ENCODE peak calls at places on chromosomes 6 and 20, in six cellular contexts. O is GM23338, E is GM23248, B is PC-3, Z is PC-9, X is MM.1S. R is an unnamed sample. For H3F3A, the result is how much of the 10 kb centered on the place peaks cover.

GRCh38 chr6:82363368-82364086 is at the start of gene TPBG:
- DNase-seq in O (peak), E (peak), B (peak), Z (peak), X (peak), R (peak)

GRCh38 chr6:118611334-118611733 is 40.1 kb downstream of the CEP85L start:
- DNase-seq in O (no peak), E (no peak), B (no peak), Z (no peak), X (no peak), R (no peak)

GRCh38 chr6:16684195-16684689 is 77.0 kb downstream of the ATXN1 start:
- DNase-seq in O (no peak), E (no peak), B (peak), Z (peak), X (no peak), R (no peak)

GRCh38 chr6:36912583-36912982 is 26.8 kb downstream of the C6orf89 start:
- DNase-seq in O (no peak), E (peak), B (peak), Z (peak), X (peak), R (no peak)

GRCh38 chr20:58634121-58634817 is 16.8 kb upstream of the STX16 start:
- DNase-seq in O (no peak), E (no peak), B (no peak), Z (no peak), X (no peak), R (no peak)

GRCh38 chr6:34901930-34902329 is 12.9 kb downstream of the ANKS1A start:
- DNase-seq in O (no peak), E (peak), B (peak), Z (no peak), X (no peak), R (no peak)

GRCh38 chr20:2403291-2404052 is 22.8 kb downstream of the TGM6 start:
- DNase-seq in O (no peak), E (no peak), B (no peak), Z (no peak), X (no peak), R (no peak)

GRCh38 chr20:2296545-2297351 is 947 bp downstream of the TGM3 start:
- DNase-seq in O (peak), E (no peak), B (no peak), Z (no peak), X (no peak), R (no peak)

GRCh38 chr6:167565884-167566491 is 241.1 kb downstream of the TTLL2 start:
- DNase-seq in O (no peak), E (no peak), B (no peak), Z (no peak), X (no peak), R (peak)

GRCh38 chr6:139857143-139857542 is 482.7 kb upstream of the CITED2 start:
- DNase-seq in O (no peak), E (no peak), B (no peak), Z (no peak), X (no peak), R (no peak)

GRCh38 chr6:21305827-21306469 is 287.6 kb upstream of the SOX4 start:
- DNase-seq in O (no peak), E (peak), B (peak), Z (peak), X (no peak), R (no peak)

GRCh38 chr6:4853349-4853748 is 77.1 kb downstream of the CDYL start:
- DNase-seq in O (peak), E (peak), B (peak), Z (no peak), X (no peak), R (no peak)
- H3K4me2 ChIP-seq in O (no peak), E (no peak), B (peak), Z (no peak), X (no peak), R (no peak)

GRCh38 chr6:50831216-50831615 is 12.5 kb downstream of the TFAP2B start:
- DNase-seq in O (no peak), E (no peak), B (no peak), Z (no peak), X (no peak), R (peak)
- TF ChIP-seq EZH2 in O (peak), E (no peak), B (no peak), Z (no peak), X (no peak), R (peak)

DNA sequence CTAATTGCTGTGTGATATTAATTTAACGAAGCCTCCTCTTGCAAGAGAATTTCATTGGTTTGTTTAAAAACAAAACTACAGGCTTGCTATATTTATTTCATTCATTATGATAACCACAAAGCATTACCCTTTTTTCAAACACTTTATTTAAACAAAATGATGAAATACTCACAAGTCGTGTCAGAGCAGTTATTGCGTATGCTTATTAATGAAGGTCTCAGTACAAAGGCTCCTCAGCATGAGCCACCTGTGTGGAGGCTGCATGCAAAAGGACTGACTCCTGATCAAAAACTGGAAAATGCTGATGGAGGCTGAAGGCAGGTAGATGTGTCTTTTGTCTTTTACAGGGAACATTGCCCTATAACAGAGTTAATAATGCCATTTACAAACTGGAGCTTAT is 130.5 kb downstream of the CRYBG1 start:
- DNase-seq in O (no peak), E (no peak), B (no peak), Z (peak), X (no peak), R (no peak)
- H3F3A ChIP-seq in O (under half), E (under half), B (under half), Z (under half), X (under half), R (under half)

GRCh38 chr20:49701916-49702315 is 11.8 kb downstream of the B4GALT5 start:
- DNase-seq in O (no peak), E (no peak), B (no peak), Z (no peak), X (no peak), R (no peak)
- H3K4me2 ChIP-seq in O (no peak), E (peak), B (peak), Z (peak), X (no peak), R (no peak)

GRCh38 chr6:75149253-75149652 is 56.6 kb downstream of the COL12A1 start:
- DNase-seq in O (no peak), E (peak), B (no peak), Z (no peak), X (no peak), R (no peak)

GRCh38 chr6:75145976-75146375 is 59.9 kb downstream of the COL12A1 start:
- DNase-seq in O (peak), E (no peak), B (no peak), Z (no peak), X (no peak), R (peak)

GRCh38 chr6:75151013-75151412 is 54.8 kb downstream of the COL12A1 start:
- DNase-seq in O (no peak), E (peak), B (peak), Z (peak), X (no peak), R (no peak)

GRCh38 chr6:75147512-75147911 is 58.3 kb downstream of the COL12A1 start:
- DNase-seq in O (no peak), E (peak), B (peak), Z (no peak), X (peak), R (no peak)

DNA sequence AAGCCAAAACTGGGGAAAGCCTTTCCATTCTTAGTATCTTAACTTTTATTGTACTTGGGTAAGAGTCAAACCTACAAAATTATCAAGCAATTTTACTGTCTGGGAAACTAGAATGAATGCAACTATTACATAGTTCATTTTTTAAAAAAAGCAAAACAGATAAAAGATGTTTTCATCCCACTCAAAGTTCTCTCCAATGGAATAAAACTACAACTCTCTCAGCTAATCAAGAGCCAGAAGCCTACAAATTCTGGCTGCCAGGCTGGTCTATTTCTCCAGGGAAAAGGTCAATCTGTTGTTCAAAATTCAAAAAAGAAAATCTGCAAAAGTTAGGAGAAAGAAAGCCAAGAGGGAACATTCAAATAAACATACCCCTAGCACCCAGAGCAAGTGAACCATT is 56.2 kb downstream of the COL12A1 start:
- DNase-seq in O (no peak), E (no peak), B (no peak), Z (no peak), X (no peak), R (no peak)
- TF ChIP-seq EZH2 in O (no peak), E (no peak), B (no peak), Z (no peak), X (no peak), R (no peak)

DNA sequence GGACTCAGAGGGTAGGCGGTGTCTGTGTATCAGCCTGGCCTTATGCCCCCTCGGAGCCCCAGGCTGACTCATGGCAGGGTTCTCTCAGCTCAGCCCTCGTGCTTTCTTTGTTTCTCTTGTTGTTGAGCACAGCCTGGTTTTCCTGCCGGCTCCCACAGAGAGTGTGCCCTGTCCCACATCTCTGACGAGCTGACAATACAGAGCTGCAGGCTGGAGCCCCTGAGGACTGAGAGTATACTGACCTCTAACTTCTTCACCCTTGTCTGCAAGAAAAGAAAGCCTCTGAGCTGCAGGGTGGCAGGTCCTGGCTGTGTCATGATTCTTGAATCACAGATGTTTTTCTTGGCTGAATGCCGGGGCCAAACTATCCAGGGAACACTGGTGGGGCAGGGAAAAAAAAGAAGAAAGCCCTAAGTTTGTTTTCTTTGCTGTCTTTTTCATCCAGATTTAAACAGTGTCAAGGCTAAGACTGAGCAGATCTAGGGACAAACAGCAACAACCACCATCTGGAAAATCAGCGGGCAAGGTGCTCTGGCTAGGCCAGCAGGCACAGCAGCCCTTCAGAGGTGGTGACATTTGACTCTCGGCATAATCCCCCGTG is 63.3 kb upstream of the ZNF133 start:
- DNase-seq in O (peak), E (peak), B (peak), Z (peak), X (no peak), R (peak)
- H3F3A ChIP-seq in O (under half), E (under half), B (under half), Z (under half), X (under half), R (under half)

GRCh38 chr6:91099501-91099900 is 512.6 kb upstream of the MAP3K7 start:
- DNase-seq in O (no peak), E (no peak), B (no peak), Z (no peak), X (no peak), R (no peak)
- H3K4me2 ChIP-seq in O (no peak), E (no peak), B (no peak), Z (no peak), X (no peak), R (no peak)

DNA sequence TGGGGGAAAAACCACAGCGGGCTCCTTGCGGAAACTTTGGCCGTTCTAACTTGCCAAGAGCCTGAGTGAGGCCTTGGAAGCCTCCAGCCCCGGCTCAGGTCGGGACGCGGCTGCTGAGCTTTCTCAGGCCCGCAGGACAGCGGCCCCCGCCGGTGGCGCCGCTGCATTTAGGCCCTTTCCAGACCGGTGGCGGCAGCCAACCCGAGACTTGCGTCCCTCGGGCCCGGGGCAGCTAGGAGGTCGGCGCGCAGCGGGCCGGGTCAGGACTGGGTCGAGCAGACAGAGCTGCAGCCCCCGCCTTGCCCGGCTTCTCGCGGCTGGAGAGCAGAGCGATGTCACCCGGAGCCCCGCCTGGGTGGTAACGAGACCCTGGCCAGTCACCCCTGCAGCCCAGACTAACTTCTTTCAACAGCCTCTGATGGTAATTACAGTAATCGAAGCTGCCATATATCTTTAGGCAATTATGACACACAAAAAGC is 2.7 kb downstream of the NR2E1 start:
- DNase-seq in O (peak), E (peak), B (no peak), Z (no peak), X (peak), R (peak)
- TF ChIP-seq EZH2 in O (peak), E (peak), B (no peak), Z (no peak), X (no peak), R (peak)

DNA sequence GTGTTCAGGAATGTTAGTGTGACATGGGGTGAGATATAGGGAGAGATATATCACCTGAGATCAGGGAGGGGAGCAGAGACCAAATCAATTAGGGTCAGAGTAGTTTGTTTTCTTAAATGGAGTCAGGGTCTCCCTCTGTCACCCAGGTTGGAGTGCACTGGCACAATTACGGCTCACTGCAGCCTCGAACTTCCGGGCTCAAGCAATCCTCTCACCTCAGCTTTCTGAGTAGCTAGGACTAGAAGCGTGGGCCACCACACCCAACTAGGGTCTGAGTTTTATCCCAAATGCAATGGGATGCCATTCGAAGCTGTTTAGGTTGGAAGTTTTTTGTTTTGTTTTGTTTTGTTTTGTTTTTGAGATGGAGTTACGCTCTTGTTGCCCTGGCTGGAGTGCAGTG is 3.1 kb upstream of the NCOA3 start:
- DNase-seq in O (no peak), E (no peak), B (no peak), Z (no peak), X (no peak), R (no peak)
- H3F3A ChIP-seq in O (under half), E (under half), B (under half), Z (under half), X (under half), R (under half)